ENCODE peak calls at places on chromosomes 7 and 10, in six cellular contexts. Y is ELF-1; R is GDM1; Z is stimulated activated CD8-positive, alpha-beta memory T cell treated with anti-CD3 and anti-CD28 coated beads, Interleukin-15, amount 100 ng/mL, for 4 hours; U is NCI-H1417; D is activated naive CD8-positive, alpha-beta T cell treated with anti-CD3 and anti-CD28 coated beads for 36 hours. M is an unnamed sample.

GRCh38 chr10:91800192-91800591 is 2.0 kb downstream of the TNKS2 start:
- DNase-seq in R (no peak), U (no peak), Y (no peak), Z (no peak), D (no peak), M (no peak)

GRCh38 chr10:132397036-132397541 is at the start of gene PWWP2B:
- DNase-seq in Z (peak; percentile 31), U (peak; percentile 11), R (no peak), Y (no peak), D (peak; percentile 63), M (no peak)

GRCh38 chr10:119786117-119786769 is 60.4 kb downstream of the INPP5F start:
- DNase-seq in Z (no peak), D (no peak), R (peak; percentile 68), Y (peak; percentile 88), U (no peak), M (no peak)

GRCh38 chr10:93357680-93358079 is 124.5 kb downstream of the MYOF start:
- DNase-seq in U (peak; percentile 41), D (peak; percentile 15), Y (peak; percentile 31), R (peak; percentile 41), Z (no peak), M (no peak)

GRCh38 chr10:88565072-88565471 is 18.0 kb downstream of the RNLS start:
- DNase-seq in Y (no peak), U (no peak), D (no peak), Z (no peak), R (no peak), M (no peak)

GRCh38 chr7:43511029-43511428 is 71.9 kb upstream of the STK17A start:
- DNase-seq in Y (peak; percentile 16), Z (no peak), U (no peak), D (no peak), R (no peak), M (no peak)

GRCh38 chr10:113550365-113550764 is 2.5 kb upstream of the HABP2 start:
- DNase-seq in D (no peak), Y (no peak), U (no peak), R (no peak), Z (no peak), M (no peak)

GRCh38 chr10:127153166-127153565 is 43.2 kb downstream of the INSYN2A start:
- DNase-seq in Y (no peak), Z (no peak), R (no peak), U (no peak), D (no peak), M (no peak)

GRCh38 chr10:69866688-69867461 is 65.2 kb downstream of the COL13A1 start:
- DNase-seq in Z (no peak), R (no peak), U (no peak), D (no peak), Y (peak; percentile 79), M (no peak)

GRCh38 chr7:147803625-147804024 is 786.9 kb upstream of the C7orf33 start:
- DNase-seq in R (no peak), Y (peak; percentile 36), D (no peak), U (peak; percentile 94), Z (no peak), M (no peak)

GRCh38 chr7:155408657-155409586 is 49.0 kb upstream of the EN2 start:
- DNase-seq in R (no peak), U (no peak), Z (no peak), Y (peak; percentile 65), D (no peak), M (no peak)

M was measured in ascending aorta.